ENCODE peak calls at places on chromosomes 16 and 17, in eight cellular contexts. C is stomach, E is GM23338, I is transverse colon, G is endothelial cell of umbilical vein, B is HCT116, S is GM12878, Z is breast epithelium. K is an unnamed sample.

GRCh38 chr17:67027031-67027628 is 17.2 kb upstream of the CACNG1 start:
- DNase-seq in C (no peak), E (no peak), I (no peak), G (no peak), B (no peak), S (no peak), Z (no peak), K (no peak)

GRCh38 chr16:50261707-50262235 is 4.6 kb upstream of the ADCY7 start:
- DNase-seq in C (peak; percentile 41), E (no peak), I (no peak), G (no peak), B (no peak), S (no peak), Z (no peak), K (peak; percentile 61)

GRCh38 chr16:68091604-68092261 is 6.6 kb downstream of the NFATC3 start:
- DNase-seq in C (no peak), E (no peak), I (no peak), G (peak; percentile 74), B (no peak), S (no peak), Z (no peak), K (no peak)

GRCh38 chr17:38456031-38456815 is 28.0 kb downstream of the ARHGAP23 start:
- DNase-seq in C (no peak), E (no peak), I (no peak), G (peak; percentile 50), B (no peak), S (no peak), Z (no peak), K (no peak)

GRCh38 chr16:47779201-47780016 is 318.3 kb downstream of the PHKB start:
- DNase-seq in C (no peak), E (no peak), I (no peak), G (peak; percentile 58), B (no peak), S (peak; percentile 5), Z (no peak), K (no peak)

GRCh38 chr16:74942977-74943918 is 41.7 kb downstream of the WDR59 start:
- DNase-seq in C (no peak), E (no peak), I (no peak), G (no peak), B (no peak), S (no peak), Z (no peak), K (no peak)

GRCh38 chr16:57045694-57046381 is 46.5 kb upstream of the CPNE2 start:
- DNase-seq in C (peak; percentile 32), E (peak; percentile 84), I (peak; percentile 57), G (peak; percentile 75), B (peak; percentile 21), S (peak; percentile 55), Z (no peak), K (peak; percentile 84)

GRCh38 chr17:48641541-48642058 is 15.4 kb upstream of the HOXB9 start:
- DNase-seq in C (no peak), E (peak; percentile 63), I (no peak), G (no peak), B (no peak), S (no peak), Z (no peak), K (peak; percentile 60)

GRCh38 chr17:2542056-2542455 is 30.4 kb upstream of the METTL16 start:
- DNase-seq in C (no peak), E (no peak), I (no peak), G (no peak), B (no peak), S (no peak), Z (no peak), K (no peak)

GRCh38 chr17:58136669-58137279 is 11.4 kb upstream of the OR4D1 start:
- DNase-seq in C (no peak), E (peak; percentile 62), I (no peak), G (no peak), B (peak; percentile 54), S (no peak), Z (no peak), K (no peak)

GRCh38 chr16:85296859-85297698 is 184.8 kb upstream of the CIBAR2 start:
- DNase-seq in C (peak; percentile 63), E (peak; percentile 71), I (peak; percentile 58), G (peak; percentile 17), B (peak; percentile 31), S (no peak), Z (peak; percentile 68), K (no peak)

GRCh38 chr17:30236807-30237206 is 1.3 kb upstream of the SLC6A4 start:
- DNase-seq in C (peak; percentile 59), E (peak; percentile 70), I (peak; percentile 66), G (peak; percentile 44), B (peak; percentile 7), S (no peak), Z (no peak), K (no peak)

GRCh38 chr16:85302018-85302847 is 190.0 kb upstream of the CIBAR2 start:
- DNase-seq in C (no peak), E (no peak), I (no peak), G (no peak), B (peak; percentile 31), S (no peak), Z (no peak), K (no peak)

GRCh38 chr16:12002447-12003006 is 26.0 kb downstream of the SNX29 start:
- DNase-seq in C (no peak), E (no peak), I (no peak), G (no peak), B (no peak), S (no peak), Z (no peak), K (no peak)

DNA sequence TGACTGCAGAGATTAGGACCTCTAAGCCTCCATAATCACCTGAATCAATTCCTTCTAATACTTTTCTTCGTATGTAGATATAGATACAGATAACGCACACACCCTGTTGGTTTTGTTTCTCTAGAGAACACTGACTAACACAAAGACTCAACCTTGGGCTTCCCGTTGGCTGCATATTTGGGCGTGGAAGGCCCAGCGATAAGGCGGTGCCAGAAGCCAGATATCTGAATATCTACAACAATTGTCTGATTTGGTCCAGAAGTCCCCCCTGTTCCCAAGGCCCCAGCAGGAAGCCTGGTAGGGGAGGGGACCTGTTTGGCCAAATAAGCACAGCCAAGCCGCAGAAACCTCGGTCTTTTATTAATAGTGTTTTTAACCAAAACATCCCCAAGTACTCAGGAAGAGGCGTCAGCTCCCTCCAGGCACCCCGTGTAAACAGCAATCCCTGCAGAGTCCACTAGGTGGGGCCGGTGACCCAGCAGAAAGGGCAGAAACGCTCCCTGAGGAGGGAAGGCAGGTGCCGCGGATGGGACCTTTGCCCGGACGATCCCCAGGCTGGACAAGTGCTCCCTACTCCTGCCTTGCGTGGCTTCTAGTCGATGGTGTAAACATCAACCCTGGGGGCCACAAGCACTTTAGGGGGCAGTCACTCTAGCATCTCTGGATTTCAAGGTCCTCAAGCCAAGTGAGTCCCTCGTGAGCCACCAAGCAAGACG is 56.9 kb downstream of the ABR start:
- DNase-seq in C (peak; percentile 93), E (peak; percentile 87), I (peak; percentile 94), G (peak; percentile 89), B (peak; percentile 42), S (no peak), Z (peak; percentile 84), K (peak; percentile 91)
- H3K4me3 ChIP-seq in C (no peak overlapping the region), E (no peak overlapping the region), I (no peak overlapping the region), G (no peak overlapping the region), B (no peak overlapping the region), S (no peak overlapping the region), Z (peak overlapping the region; percentile 45), K (no peak overlapping the region)

DNA sequence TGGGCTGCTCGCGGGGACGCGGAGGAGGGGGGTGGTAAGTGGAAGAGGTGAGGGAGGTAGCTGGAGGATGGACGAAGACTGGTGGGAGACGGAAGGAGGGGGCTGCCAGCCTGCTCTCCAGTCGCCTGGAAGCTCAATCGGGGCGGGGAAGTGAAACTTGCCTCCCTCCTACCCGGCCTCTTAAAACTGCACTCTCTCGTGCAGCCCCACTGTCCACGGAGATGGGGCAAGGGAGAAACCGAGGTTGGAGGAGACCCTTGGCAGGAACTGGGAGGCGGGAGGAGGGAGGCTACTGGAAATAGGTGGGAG is 1.1 kb downstream of the SOX9 start:
- DNase-seq in C (no peak), E (no peak), I (no peak), G (no peak), B (no peak), S (no peak), Z (no peak), K (no peak)
- H3K4me1 ChIP-seq in C (peaks cover 65% of the 10 kb centered on the region), E (peaks cover 44% of the 10 kb centered on the region), I (no peaks in the 10 kb centered on the region), G (no peaks in the 10 kb centered on the region), B (peaks cover 36% of the 10 kb centered on the region), S (peaks cover 5% of the 10 kb centered on the region), Z (peaks cover 4% of the 10 kb centered on the region), K (peaks cover 57% of the 10 kb centered on the region)

DNA sequence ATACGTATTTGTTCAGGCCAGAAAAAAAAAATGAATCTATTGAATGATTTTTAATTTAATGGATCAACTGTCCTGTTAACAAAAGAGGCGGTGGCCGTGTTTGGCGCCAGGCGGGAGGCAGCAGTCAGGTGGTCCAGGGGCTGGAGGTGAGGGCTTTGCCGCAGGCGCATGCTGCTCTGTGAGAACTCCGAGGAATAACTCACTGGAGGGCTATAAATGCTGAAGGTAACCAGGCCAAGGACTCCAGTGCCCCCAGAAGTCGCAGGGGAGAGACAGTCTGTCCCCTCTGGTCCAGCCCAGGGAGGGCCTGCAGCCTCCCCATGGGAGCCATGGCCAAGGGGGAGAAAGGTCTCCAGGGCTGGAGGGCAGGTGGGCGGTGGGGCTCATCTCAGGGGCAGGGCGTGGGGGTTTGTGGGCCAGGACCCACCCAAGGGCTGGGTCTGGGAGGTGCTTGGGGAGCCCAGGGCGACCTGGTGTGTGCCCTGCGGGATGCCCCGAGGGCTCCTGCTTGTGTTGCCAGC is 7.1 kb upstream of the BAHCC1 start:
- DNase-seq in C (no peak), E (no peak), I (no peak), G (no peak), B (no peak), S (no peak), Z (no peak), K (no peak)
- TF ChIP-seq POLR2AphosphoS5 in C (no peak), E (no peak), I (no peak), G (no peak), B (no peak), S (no peak), Z (no peak), K (no peak)

GRCh38 chr16:84014570-84015327 is 27.8 kb downstream of the SLC38A8 start:
- DNase-seq in C (no peak), E (no peak), I (no peak), G (no peak), B (no peak), S (no peak), Z (no peak), K (no peak)

GRCh38 chr16:84018710-84019109 is 23.9 kb downstream of the SLC38A8 start:
- DNase-seq in C (no peak), E (no peak), I (no peak), G (no peak), B (no peak), S (no peak), Z (no peak), K (no peak)

GRCh38 chr16:84015399-84015798 is 27.2 kb downstream of the SLC38A8 start:
- DNase-seq in C (no peak), E (no peak), I (no peak), G (no peak), B (no peak), S (no peak), Z (no peak), K (no peak)

GRCh38 chr16:84013787-84014569 is 28.6 kb downstream of the SLC38A8 start:
- DNase-seq in C (peak; percentile 91), E (peak; percentile 99), I (peak; percentile 92), G (peak; percentile 47), B (peak; percentile 100), S (peak; percentile 42), Z (no peak), K (no peak)

DNA sequence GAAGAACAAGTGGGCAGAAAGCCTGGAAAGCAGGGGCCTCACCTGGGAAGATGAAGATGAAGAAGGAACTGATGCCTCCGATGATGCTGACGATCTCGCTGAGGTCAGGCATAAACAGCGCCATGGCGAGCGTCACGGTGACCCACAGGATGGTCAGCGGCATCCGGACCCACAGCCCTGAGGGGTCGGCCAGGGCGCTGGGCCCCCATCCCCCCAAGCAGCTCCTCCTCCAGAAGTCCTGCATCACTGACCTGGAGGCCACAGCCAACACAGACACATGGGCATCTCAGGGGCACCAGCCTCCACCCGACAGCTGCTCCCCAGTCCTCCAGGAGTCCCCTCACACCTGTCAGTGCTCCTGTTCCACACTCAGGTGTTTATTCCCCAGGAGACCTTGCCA is 26.1 kb downstream of the SLC38A8 start:
- DNase-seq in C (no peak), E (no peak), I (no peak), G (no peak), B (no peak), S (no peak), Z (no peak), K (no peak)
- H3K4me3 ChIP-seq in C (no peak overlapping the region), E (no peak overlapping the region), I (no peak overlapping the region), G (no peak overlapping the region), B (no peak overlapping the region), S (no peak overlapping the region), Z (no peak overlapping the region), K (no peak overlapping the region)